ENCODE peak calls at places on chromosomes 5 and 9, in four cellular contexts. L is activated CD4-positive, alpha-beta T cell treated with anti-CD3 and anti-CD28 coated beads, Interleukin-2, amount 50 U/mL, for 1 hour; G is nephron progenitor cell; S is fibroblast of gingiva. D is an unnamed sample.

GRCh38 chr5:73612799-73613198 is 13.2 kb upstream of the ARHGEF28 start:
- DNase-seq in S (no peak), G (no peak), L (no peak), D (no peak)

GRCh38 chr5:133746834-133747233 is 134.5 kb upstream of the FSTL4 start:
- DNase-seq in G (no peak), S (no peak), L (no peak), D (no peak)

GRCh38 chr5:45334939-45335338 is 361.2 kb downstream of the HCN1 start:
- DNase-seq in S (no peak), L (no peak), G (no peak), D (no peak)

GRCh38 chr9:100573655-100574260 is 4.1 kb upstream of the CAVIN4 start:
- DNase-seq in S (no peak), G (no peak), L (no peak), D (no peak)

GRCh38 chr5:141809697-141810096 is 68.5 kb downstream of the PCDH1 start:
- DNase-seq in S (no peak), L (no peak), G (no peak), D (no peak)

GRCh38 chr9:124781967-124782660 is 5.2 kb downstream of the OLFML2A start:
- DNase-seq in S (no peak), G (no peak), L (no peak), D (no peak)

GRCh38 chr5:151638619-151639018 is 47.5 kb upstream of the FAT2 start:
- DNase-seq in S (no peak), G (no peak), L (no peak), D (no peak)

GRCh38 chr5:139833525-139833924 is 37.9 kb downstream of the PSD2 start:
- DNase-seq in S (no peak), L (no peak), G (no peak), D (no peak)

GRCh38 chr9:37241340-37241739 is 121.0 kb downstream of the ZCCHC7 start:
- DNase-seq in G (no peak), S (no peak), L (no peak), D (no peak)

GRCh38 chr5:73030531-73030930 is 74.7 kb downstream of the FCHO2 start:
- DNase-seq in L (no peak), G (no peak), S (no peak), D (no peak)

GRCh38 chr5:6714221-6715041 is 1.2 kb downstream of the TENT4A start:
- DNase-seq in L (peak), G (peak), S (no peak), D (peak)

GRCh38 chr9:127519301-127520166 is 68.2 kb downstream of the LRSAM1 start:
- DNase-seq in S (peak), G (peak), L (no peak), D (peak)

GRCh38 chr9:112119225-112120045 is 55.7 kb downstream of the SUSD1 start:
- DNase-seq in S (no peak), G (no peak), L (no peak), D (no peak)

GRCh38 chr5:136207631-136208030 is 14.7 kb upstream of the SMIM32 start:
- DNase-seq in L (no peak), S (no peak), G (no peak), D (no peak)

GRCh38 chr9:135961811-135962695 is 880 bp upstream of the UBAC1 start:
- DNase-seq in S (no peak), L (no peak), G (no peak), D (no peak)

GRCh38 chr9:128340691-128341434 is 536 bp downstream of the SLC27A4 start:
- DNase-seq in L (no peak), S (no peak), G (peak), D (no peak)

GRCh38 chr5:119049824-119050449 is 20.9 kb upstream of the DMXL1 start:
- DNase-seq in G (no peak), L (no peak), S (peak), D (peak)

GRCh38 chr9:109520475-109521132 is 22.5 kb upstream of the PTPN3 start:
- DNase-seq in G (peak), L (peak), S (peak), D (peak)

GRCh38 chr5:67289763-67290521 is 93.3 kb upstream of the CD180 start:
- DNase-seq in S (peak), L (no peak), G (no peak), D (no peak)

GRCh38 chr5:72096602-72097205 is 10.6 kb upstream of the MAP1B start:
- DNase-seq in G (no peak), S (no peak), L (no peak), D (no peak)

GRCh38 chr5:29114331-29114768 is 2076.0 kb upstream of the CDH9 start:
- DNase-seq in S (no peak), G (no peak), L (no peak), D (no peak)

GRCh38 chr9:123246534-123246933 is 21.9 kb downstream of the STRBP start:
- DNase-seq in G (no peak), S (no peak), L (no peak), D (peak)

D was measured in adipocyte.